ENCODE peak calls at places on chromosomes 5 and 9, in five cellular contexts. V is K562, S is GM12878, F is PC-3, E is IMR-90. K is an unnamed sample.
A peak's percentile ranks its signal among the peaks of the same experiment; 100 is the strongest.

GRCh38 chr9:37859043-37859442 is 44.9 kb downstream of the SLC25A51 start:
- DNase-seq in F (peak; percentile 7), E (peak; percentile 33), V (no peak), S (no peak), K (no peak)

GRCh38 chr5:77645158-77645994 is 6.9 kb upstream of the OTP start:
- DNase-seq in S (no peak), V (peak; percentile 86), F (no peak), E (no peak), K (peak; percentile 93)

GRCh38 chr9:33620738-33621439 is 96.8 kb downstream of the ANKRD18B start:
- DNase-seq in F (peak; percentile 62), V (no peak), E (peak; percentile 84), S (no peak), K (peak; percentile 77)

GRCh38 chr9:105330201-105330600 is 85.8 kb downstream of the SLC44A1 start:
- DNase-seq in F (peak; percentile 33), S (no peak), E (peak; percentile 40), V (no peak), K (peak; percentile 81)

GRCh38 chr9:1267581-1267980 is 217.4 kb downstream of the DMRT2 start:
- DNase-seq in S (no peak), F (peak; percentile 46), V (no peak), E (no peak), K (no peak)

GRCh38 chr5:96434201-96434645 is 1.2 kb upstream of the PCSK1 start:
- DNase-seq in E (peak; percentile 74), V (peak; percentile 37), S (no peak), F (peak; percentile 63), K (peak; percentile 13)

GRCh38 chr5:151954271-151954670 is 29.6 kb upstream of the GLRA1 start:
- DNase-seq in F (no peak), S (no peak), E (no peak), V (no peak), K (no peak)

GRCh38 chr9:4997196-4997595 is 12.1 kb downstream of the JAK2 start:
- DNase-seq in V (no peak), E (no peak), F (no peak), S (no peak), K (peak; percentile 32)

GRCh38 chr5:19179561-19179960 is 808.4 kb downstream of the CDH18 start:
- DNase-seq in E (no peak), V (no peak), F (no peak), S (no peak), K (no peak)

GRCh38 chr5:120137582-120137981 is 326.5 kb upstream of the PRR16 start:
- DNase-seq in S (no peak), E (no peak), V (no peak), F (no peak), K (no peak)

GRCh38 chr5:56763711-56764466 is 51.5 kb upstream of the MAP3K1 start:
- DNase-seq in V (no peak), E (peak; percentile 65), F (peak; percentile 22), S (no peak), K (peak; percentile 60)

GRCh38 chr9:20649381-20649780 is 27.1 kb upstream of the MLLT3 start:
- DNase-seq in F (peak; percentile 21), S (no peak), E (no peak), V (no peak), K (no peak)

GRCh38 chr5:36870399-36871040 is 6.0 kb upstream of the NIPBL start:
- DNase-seq in F (peak; percentile 87), E (peak; percentile 70), S (no peak), V (peak; percentile 49), K (peak; percentile 72)

GRCh38 chr9:109251080-109251775 is 69.6 kb downstream of the EPB41L4B start:
- DNase-seq in E (peak; percentile 65), S (no peak), V (no peak), F (peak; percentile 94), K (peak; percentile 78)

GRCh38 chr9:14251146-14252071 is 62.5 kb downstream of the NFIB start:
- DNase-seq in F (peak; percentile 92), E (peak; percentile 68), V (no peak), S (peak; percentile 3), K (peak; percentile 41)

GRCh38 chr9:112868956-112869594 is 21.6 kb downstream of the SLC46A2 start:
- DNase-seq in E (no peak), S (no peak), F (no peak), V (no peak), K (no peak)

GRCh38 chr9:119004618-119004990 is 364.6 kb downstream of the BRINP1 start:
- DNase-seq in E (peak; percentile 6), F (no peak), S (no peak), V (no peak), K (no peak)

GRCh38 chr5:157434096-157434495 is 25.9 kb upstream of the NIPAL4 start:
- DNase-seq in S (no peak), F (no peak), E (no peak), V (no peak), K (no peak)

GRCh38 chr5:153831976-153832375 is 206.7 kb downstream of the FAM114A2 start:
- DNase-seq in F (peak; percentile 35), E (peak; percentile 49), V (peak; percentile 69), S (peak; percentile 11), K (no peak)

GRCh38 chr5:27568811-27569210 is 530.4 kb upstream of the CDH9 start:
- DNase-seq in V (no peak), S (no peak), E (no peak), F (peak; percentile 53), K (no peak)

GRCh38 chr5:132003170-132003744 is 8.2 kb downstream of the ACSL6 start:
- DNase-seq in E (peak; percentile 5), S (no peak), V (peak; percentile 38), F (no peak), K (peak; percentile 82)

GRCh38 chr9:91362212-91362611 is 494 bp upstream of the AUH start:
- DNase-seq in V (no peak), E (no peak), F (no peak), S (no peak), K (peak; percentile 47)

GRCh38 chr5:34498582-34498981 is 157.5 kb upstream of the RAI14 start:
- DNase-seq in F (no peak), E (no peak), V (no peak), S (no peak), K (no peak)

GRCh38 chr5:34495178-34495577 is 160.9 kb upstream of the RAI14 start:
- DNase-seq in E (no peak), F (no peak), S (no peak), V (no peak), K (no peak)

GRCh38 chr5:34494111-34494755 is 161.9 kb upstream of the RAI14 start:
- DNase-seq in F (no peak), S (no peak), V (no peak), E (peak; percentile 87), K (peak; percentile 42)

GRCh38 chr5:34497031-34497808 is 158.9 kb upstream of the RAI14 start:
- DNase-seq in E (no peak), F (no peak), S (no peak), V (no peak), K (peak; percentile 72)

DNA sequence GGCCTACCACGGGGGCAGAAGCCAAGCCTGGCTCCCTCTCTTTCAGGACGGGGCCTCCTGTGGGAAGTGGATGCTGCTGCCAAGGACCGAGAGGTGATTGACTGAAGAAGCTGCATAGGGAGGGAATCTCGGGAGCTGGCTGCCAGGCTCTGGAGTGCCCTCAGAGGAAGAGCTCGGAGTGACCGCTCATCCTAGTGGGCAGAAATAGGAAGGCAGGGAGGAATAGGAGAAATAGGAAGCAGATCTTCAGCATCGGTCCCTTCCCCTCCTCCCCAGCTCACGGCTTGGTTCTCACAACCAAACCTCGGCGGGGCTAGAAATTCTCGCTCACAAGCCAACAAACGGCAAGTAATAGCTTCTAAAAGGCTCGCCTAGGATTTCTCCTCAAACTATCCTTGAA is 159.9 kb upstream of the RAI14 start:
- DNase-seq in V (no peak), S (no peak), F (no peak), E (no peak), K (peak; percentile 84)
- H2AFZ ChIP-seq in V (peak overlapping the region; percentile 53), S (peak overlapping the region; percentile 15), F (no peak overlapping the region), E (peak overlapping the region; percentile 61), K (peak overlapping the region; percentile 72)

DNA sequence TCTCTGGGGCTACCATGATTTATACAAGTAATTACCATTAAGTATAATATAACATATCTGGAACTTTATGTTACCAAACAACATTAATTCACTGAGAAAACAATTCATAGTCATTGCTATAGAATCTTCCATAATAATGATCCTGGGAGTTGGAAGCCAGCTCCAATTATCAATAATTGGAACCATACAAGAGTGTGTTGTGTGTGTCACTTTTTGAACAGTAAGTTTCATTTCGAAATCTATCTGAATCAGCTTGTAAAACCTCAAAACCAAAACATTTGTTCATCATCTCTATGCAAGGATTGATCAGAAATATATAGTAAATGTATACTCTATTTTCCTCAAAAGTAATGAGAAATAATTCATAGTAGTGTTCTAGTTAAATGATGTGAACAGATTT is 348.1 kb downstream of the ARL15 start:
- DNase-seq in S (no peak), E (no peak), V (no peak), F (no peak), K (peak; percentile 36)
- H2AFZ ChIP-seq in S (no peak overlapping the region), E (no peak overlapping the region), V (no peak overlapping the region), F (no peak overlapping the region), K (no peak overlapping the region)

DNA sequence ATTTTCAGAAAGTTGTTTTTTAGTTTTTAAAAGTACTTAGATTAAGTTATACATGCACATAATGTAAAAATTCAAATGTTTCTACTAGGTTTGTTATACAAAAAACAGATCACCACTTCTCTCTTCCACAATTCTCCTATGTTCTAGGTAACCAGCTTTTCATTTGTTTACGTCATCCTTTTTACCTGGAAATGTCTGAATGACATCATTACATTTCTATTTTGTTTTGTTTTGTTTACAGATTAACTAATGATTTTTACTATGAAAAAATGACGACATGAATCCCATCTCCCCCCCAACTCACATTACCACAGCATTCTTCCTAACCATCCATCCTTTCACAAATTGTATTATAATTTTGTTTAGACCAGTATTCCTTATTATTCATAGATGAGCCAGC is 1709.2 kb downstream of the EFNA5 start:
- DNase-seq in S (no peak), F (no peak), E (no peak), V (no peak), K (no peak)
- H2AFZ ChIP-seq in S (no peak overlapping the region), F (no peak overlapping the region), E (no peak overlapping the region), V (no peak overlapping the region), K (no peak overlapping the region)

GRCh38 chr9:126499005-126499910 is 114.5 kb upstream of the LMX1B start:
- DNase-seq in V (peak; percentile 75), F (peak; percentile 57), E (peak; percentile 17), S (no peak), K (peak; percentile 94)

GRCh38 chr9:126499911-126500599 is 113.7 kb upstream of the LMX1B start:
- DNase-seq in E (no peak), V (no peak), F (no peak), S (no peak), K (peak; percentile 65)

GRCh38 chr9:126502417-126503332 is 111.1 kb upstream of the LMX1B start:
- DNase-seq in V (peak; percentile 22), F (no peak), E (no peak), S (no peak), K (no peak)

GRCh38 chr9:126501383-126502331 is 112.1 kb upstream of the LMX1B start:
- DNase-seq in F (no peak), S (no peak), V (no peak), E (no peak), K (no peak)

DNA sequence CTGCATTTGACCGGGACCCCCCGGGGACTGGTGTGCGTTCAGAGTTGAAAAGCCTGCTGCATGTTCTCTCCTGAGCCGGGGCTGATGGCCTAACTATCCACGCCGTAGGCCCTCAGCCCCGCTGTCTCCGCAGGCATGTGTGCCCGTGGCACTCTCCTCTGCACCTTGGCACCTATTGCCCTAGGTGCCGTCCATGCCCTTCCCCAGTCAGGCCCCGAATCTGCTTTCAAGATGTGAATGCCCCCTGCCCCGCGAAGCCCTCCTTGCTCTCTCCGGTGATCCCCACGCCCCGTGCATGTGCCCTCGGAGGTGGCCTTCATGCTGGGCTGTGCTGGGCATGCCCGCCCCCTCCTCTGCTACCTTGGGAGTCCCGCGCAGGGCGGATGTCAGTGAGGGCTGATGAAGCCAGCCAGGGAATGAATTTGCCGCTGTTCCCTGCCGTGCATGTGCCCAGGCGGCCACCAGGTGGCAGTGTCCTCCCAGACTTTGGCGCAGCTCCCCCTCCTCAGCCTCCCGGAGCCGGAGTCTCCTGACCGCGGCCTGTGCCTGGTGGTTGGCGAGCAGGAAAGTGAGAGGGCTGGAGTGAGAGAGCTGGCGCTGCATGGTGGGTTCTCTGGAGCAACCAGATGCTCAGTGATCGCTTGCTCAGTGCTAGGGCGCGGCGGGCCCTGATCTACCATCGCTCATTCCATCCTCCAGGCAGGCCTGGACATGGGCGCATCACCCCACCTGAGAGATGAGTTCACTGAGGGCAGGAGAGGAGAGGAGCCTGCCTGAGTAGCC is 112.9 kb upstream of the LMX1B start:
- DNase-seq in F (peak; percentile 57), V (peak; percentile 82), S (no peak), E (peak; percentile 70), K (peak; percentile 98)
- H2AFZ ChIP-seq in F (no peak overlapping the region), V (no peak overlapping the region), S (no peak overlapping the region), E (peak overlapping the region; percentile 86), K (no peak overlapping the region)

K was measured in osteoblast.